ENCODE peak calls at places on chromosomes 13 and 19, in ten cellular contexts. L is NCI-H2227 treated with DMSO at 0.1 percent for 48 hours; N is A549; Q is activated naive CD8-positive, alpha-beta T cell treated with anti-CD3 and anti-CD28 coated beads, Interleukin-2, amount 50 U/mL, for 24 hours; I is fibroblast of mammary gland; K is T-helper 1 cell; Z is HCT116; W is LHCN-M2; U is non-pigmented ciliary epithelial cell; B is activated CD4-positive, CD25-positive, alpha-beta regulatory T cell treated with anti-CD3 and anti-CD28 coated beads, Interleukin-2, amount 50 U/mL, for 16 hours. V is an unnamed sample.

GRCh38 chr19:1369214-1369805 is 14.4 kb upstream of the NDUFS7 start:
- DNase-seq in L (no peak), N (no peak), Q (no peak), I (no peak), K (no peak), Z (no peak), W (no peak), U (no peak), B (no peak), V (no peak)

GRCh38 chr19:17125052-17125727 is 49.6 kb downstream of the MYO9B start:
- DNase-seq in L (no peak), N (no peak), Q (no peak), I (no peak), K (no peak), Z (no peak), W (no peak), U (no peak), B (no peak), V (peak)

GRCh38 chr13:45352031-45352430 is 11.0 kb upstream of the TPT1 start:
- DNase-seq in L (no peak), N (no peak), Q (no peak), I (no peak), K (no peak), Z (no peak), W (no peak), U (no peak), B (no peak), V (no peak)

GRCh38 chr19:2544576-2545415 is 68.9 kb downstream of the GADD45B start:
- DNase-seq in L (no peak), N (no peak), Q (no peak), I (no peak), K (no peak), Z (no peak), W (no peak), U (no peak), B (no peak), V (no peak)

GRCh38 chr13:55244991-55245644 is 1895.6 kb upstream of the PRR20A start:
- DNase-seq in L (no peak), N (peak), Q (no peak), I (peak), K (no peak), Z (no peak), W (peak), U (no peak), B (no peak), V (no peak)

GRCh38 chr19:769610-770009 is 18.7 kb downstream of the MISP start:
- DNase-seq in L (no peak), N (no peak), Q (no peak), I (no peak), K (no peak), Z (no peak), W (no peak), U (no peak), B (no peak), V (no peak)

GRCh38 chr13:111317571-111318360 is 2.7 kb upstream of the TEX29 start:
- DNase-seq in L (no peak), N (no peak), Q (no peak), I (no peak), K (no peak), Z (no peak), W (no peak), U (no peak), B (no peak), V (no peak)

GRCh38 chr19:57566396-57567256 is 7.0 kb upstream of the ZNF550 start:
- DNase-seq in L (no peak), N (peak), Q (no peak), I (peak), K (no peak), Z (peak), W (peak), U (no peak), B (no peak), V (no peak)

GRCh38 chr13:113919761-113920160 is 54.1 kb downstream of the C13orf46 start:
- DNase-seq in L (no peak), N (no peak), Q (no peak), I (no peak), K (no peak), Z (no peak), W (no peak), U (no peak), B (no peak), V (no peak)

GRCh38 chr19:52778811-52779210 is 7.8 kb downstream of the ZNF600 start:
- DNase-seq in L (no peak), N (no peak), Q (peak), I (no peak), K (no peak), Z (no peak), W (no peak), U (no peak), B (no peak), V (no peak)

GRCh38 chr13:35722438-35723060 is 246.1 kb upstream of the MAB21L1 start:
- DNase-seq in L (no peak), N (no peak), Q (no peak), I (no peak), K (no peak), Z (no peak), W (no peak), U (no peak), B (no peak), V (no peak)

GRCh38 chr13:100088648-100089601 is at the start of gene PCCA:
- DNase-seq in L (peak), N (peak), Q (peak), I (peak), K (peak), Z (peak), W (peak), U (peak), B (peak), V (peak)

GRCh38 chr19:611506-611869 is 21.8 kb downstream of the HCN2 start:
- DNase-seq in L (no peak), N (no peak), Q (peak), I (peak), K (no peak), Z (no peak), W (peak), U (peak), B (peak), V (no peak)

GRCh38 chr13:25943081-25943480 is 108.7 kb downstream of the SHISA2 start:
- DNase-seq in L (no peak), N (no peak), Q (no peak), I (no peak), K (no peak), Z (no peak), W (no peak), U (no peak), B (no peak), V (no peak)

GRCh38 chr19:17721821-17722220 is 2.5 kb downstream of the MAP1S start:
- DNase-seq in L (no peak), N (no peak), Q (no peak), I (peak), K (no peak), Z (no peak), W (peak), U (no peak), B (no peak), V (no peak)

GRCh38 chr19:27843861-27844260 is 1369.1 kb downstream of the UQCRFS1 start:
- DNase-seq in L (no peak), N (no peak), Q (no peak), I (no peak), K (no peak), Z (no peak), W (no peak), U (no peak), B (no peak), V (no peak)

GRCh38 chr19:53357821-53358581 is 7.5 kb upstream of the ZNF525 start:
- DNase-seq in L (no peak), N (no peak), Q (no peak), I (no peak), K (no peak), Z (no peak), W (no peak), U (no peak), B (no peak), V (no peak)

GRCh38 chr19:43731346-43731745 is 15.5 kb downstream of the IRGC start:
- DNase-seq in L (no peak), N (no peak), Q (no peak), I (no peak), K (no peak), Z (no peak), W (no peak), U (no peak), B (no peak), V (no peak)

GRCh38 chr19:17479325-17479791 is 9.0 kb downstream of the SLC27A1 start:
- DNase-seq in L (peak), N (no peak), Q (no peak), I (peak), K (no peak), Z (no peak), W (peak), U (no peak), B (no peak), V (no peak)